ENCODE peak calls at places on chromosomes 3 and 15, in four cellular contexts. Z is AG20443, B is GM23248, O is nephron progenitor cell. F is an unnamed sample.

GRCh38 chr3:153379516-153379915 is 217.5 kb downstream of the RAP2B start:
- DNase-seq in Z (peak; percentile 48), B (peak; percentile 18), O (no peak), F (no peak)

GRCh38 chr3:146091397-146091796 is 69.6 kb downstream of the PLOD2 start:
- DNase-seq in Z (no peak), B (no peak), O (no peak), F (no peak)

GRCh38 chr3:8768364-8769087 is 887 bp downstream of the OXTR start:
- DNase-seq in Z (no peak), B (peak; percentile 55), O (no peak), F (no peak)

GRCh38 chr15:60370105-60370803 is 27.5 kb downstream of the ANXA2 start:
- DNase-seq in Z (no peak), B (peak; percentile 76), O (no peak), F (no peak)

GRCh38 chr15:34084086-34084485 is 17.6 kb downstream of the EMC7 start:
- DNase-seq in Z (peak; percentile 81), B (peak; percentile 94), O (no peak), F (no peak)

GRCh38 chr15:70196314-70197291 is 98.9 kb upstream of the TLE3 start:
- DNase-seq in Z (peak; percentile 93), B (peak; percentile 92), O (peak; percentile 80), F (peak; percentile 99)

GRCh38 chr15:77017091-77017660 is 22.2 kb downstream of the PSTPIP1 start:
- DNase-seq in Z (no peak), B (no peak), O (no peak), F (no peak)

GRCh38 chr3:106740116-106740515 is 637.1 kb upstream of the CCDC54 start:
- DNase-seq in Z (peak; percentile 19), B (peak; percentile 61), O (no peak), F (no peak)

GRCh38 chr3:105580551-105580950 is 213.8 kb downstream of the ALCAM start:
- DNase-seq in Z (peak; percentile 49), B (no peak), O (no peak), F (no peak)

GRCh38 chr15:100210338-100210737 is 131.4 kb downstream of the ADAMTS17 start:
- DNase-seq in Z (no peak), B (no peak), O (no peak), F (no peak)

GRCh38 chr3:178551916-178552321 is 15.7 kb downstream of the KCNMB2 start:
- DNase-seq in Z (peak; percentile 42), B (peak; percentile 35), O (no peak), F (no peak)

GRCh38 chr15:55770261-55770660 is 27.3 kb upstream of the PRTG start:
- DNase-seq in Z (no peak), B (no peak), O (no peak), F (no peak)

GRCh38 chr15:36407647-36408046 is 171.8 kb upstream of the CDIN1 start:
- DNase-seq in Z (peak; percentile 71), B (peak; percentile 67), O (no peak), F (no peak)

GRCh38 chr3:176430244-176430893 is 766.9 kb downstream of the TBL1XR1 start:
- DNase-seq in Z (peak; percentile 62), B (peak; percentile 70), O (peak; percentile 10), F (peak; percentile 77)

GRCh38 chr3:172750368-172751187 is at the start of gene ECT2:
- DNase-seq in Z (peak; percentile 96), B (peak; percentile 100), O (peak; percentile 93), F (peak; percentile 100)

GRCh38 chr3:139537795-139538538 is 1.6 kb downstream of the RBP1 start:
- DNase-seq in Z (no peak), B (no peak), O (no peak), F (no peak)

F was measured in trophoblast cell.